ENCODE peak calls at places on chromosome 21, in six cellular contexts. Q is GM12864, I is endothelial cell of umbilical vein, O is T-cell, V is HT1080, P is endothelial cell. K is an unnamed sample.

GRCh38 chr21:17796503-17796902 is 22.7 kb downstream of the C21orf91 start:
- DNase-seq in P (no peak), O (no peak), V (no peak), I (no peak), Q (no peak), K (no peak)

GRCh38 chr21:38819719-38820147 is 14.0 kb downstream of the ETS2 start:
- DNase-seq in P (no peak), Q (no peak), V (peak; percentile 71), I (no peak), O (no peak), K (peak; percentile 95)

GRCh38 chr21:18522181-18522771 is 118.7 kb upstream of the TMPRSS15 start:
- DNase-seq in V (no peak), I (peak; percentile 26), P (no peak), O (no peak), Q (no peak), K (no peak)

GRCh38 chr21:39385299-39386145 is 36.6 kb upstream of the HMGN1 start:
- DNase-seq in Q (no peak), V (no peak), O (peak; percentile 37), P (peak; percentile 33), I (peak; percentile 77), K (no peak)

GRCh38 chr21:29371464-29371863 is 72.7 kb downstream of the BACH1 start:
- DNase-seq in I (no peak), Q (no peak), O (no peak), V (no peak), P (no peak), K (no peak)

GRCh38 chr21:39313457-39314154 is at the start of gene BRWD1:
- DNase-seq in Q (peak; percentile 55), P (peak; percentile 80), V (peak; percentile 77), O (peak; percentile 67), I (peak; percentile 76), K (peak; percentile 81)

GRCh38 chr21:27423906-27424595 is 457.2 kb upstream of the ADAMTS5 start:
- DNase-seq in P (no peak), I (no peak), Q (no peak), V (no peak), O (no peak), K (peak; percentile 59)

GRCh38 chr21:16409341-16409740 is 679.6 kb downstream of the USP25 start:
- DNase-seq in V (no peak), O (no peak), Q (no peak), P (no peak), I (no peak), K (peak; percentile 85)

GRCh38 chr21:28445081-28445830 is 547.4 kb downstream of the LTN1 start:
- DNase-seq in Q (no peak), P (no peak), V (peak; percentile 24), I (no peak), O (no peak), K (peak; percentile 72)

GRCh38 chr21:37758997-37759396 is 157.3 kb downstream of the KCNJ6 start:
- DNase-seq in O (no peak), Q (no peak), V (peak; percentile 33), I (peak; percentile 6), P (peak; percentile 57), K (peak; percentile 74)

GRCh38 chr21:46151989-46152938 is 3.1 kb downstream of the FTCD start:
- DNase-seq in P (no peak), Q (no peak), V (no peak), O (no peak), I (no peak), K (no peak)

GRCh38 chr21:41564871-41565281 is 56.9 kb upstream of the TMPRSS2 start:
- DNase-seq in Q (no peak), I (peak; percentile 4), O (no peak), V (peak; percentile 53), P (no peak), K (peak; percentile 89)

GRCh38 chr21:26116456-26117011 is 54.0 kb downstream of the APP start:
- DNase-seq in Q (no peak), O (no peak), I (no peak), P (no peak), V (no peak), K (peak; percentile 29)

GRCh38 chr21:23452384-23453083 is 2154.7 kb downstream of the MRPL39 start:
- DNase-seq in Q (no peak), V (peak; percentile 33), P (peak; percentile 34), I (no peak), O (no peak), K (no peak)

GRCh38 chr21:39094847-39095525 is 88.3 kb downstream of the PSMG1 start:
- DNase-seq in Q (no peak), P (no peak), I (peak; percentile 12), O (no peak), V (peak; percentile 42), K (peak; percentile 95)

GRCh38 chr21:39519835-39520234 is 68.1 kb downstream of the SH3BGR start:
- DNase-seq in P (no peak), V (no peak), Q (no peak), O (no peak), I (no peak), K (peak; percentile 12)

GRCh38 chr21:45427331-45428271 is 22.6 kb downstream of the COL18A1 start:
- DNase-seq in Q (no peak), O (no peak), I (peak; percentile 81), P (no peak), V (peak; percentile 96), K (peak; percentile 100)

GRCh38 chr21:45388011-45388521 is 16.9 kb upstream of the COL18A1 start:
- DNase-seq in P (no peak), O (no peak), Q (no peak), I (no peak), V (no peak), K (no peak)

GRCh38 chr21:29538115-29538514 is 239.4 kb downstream of the BACH1 start:
- DNase-seq in V (peak; percentile 16), Q (no peak), I (no peak), P (no peak), O (no peak), K (peak; percentile 19)

GRCh38 chr21:28240586-28240985 is 752.1 kb downstream of the LTN1 start:
- DNase-seq in V (no peak), Q (no peak), P (no peak), I (no peak), O (no peak), K (no peak)

GRCh38 chr21:31180256-31181088 is 142.2 kb upstream of the KRTAP19-8 start:
- DNase-seq in I (peak; percentile 39), P (no peak), Q (peak; percentile 21), V (peak; percentile 31), O (no peak), K (peak; percentile 44)

GRCh38 chr21:33121715-33122475 is 52.0 kb downstream of the OLIG1 start:
- DNase-seq in Q (peak; percentile 10), O (no peak), I (peak; percentile 16), V (peak; percentile 60), P (no peak), K (peak; percentile 56)

GRCh38 chr21:31900121-31900895 is 27.5 kb downstream of the HUNK start:
- DNase-seq in P (no peak), I (no peak), V (no peak), Q (no peak), O (no peak), K (no peak)

GRCh38 chr21:38802050-38803026 is 3.4 kb upstream of the ETS2 start:
- DNase-seq in O (no peak), V (no peak), Q (no peak), P (no peak), I (no peak), K (no peak)

GRCh38 chr21:35100351-35100771 is 51.3 kb upstream of the RUNX1 start:
- DNase-seq in P (no peak), I (no peak), Q (no peak), V (no peak), O (no peak), K (no peak)

GRCh38 chr21:35273331-35273730 is 224.2 kb upstream of the RUNX1 start:
- DNase-seq in P (no peak), I (no peak), V (no peak), Q (no peak), O (no peak), K (no peak)

GRCh38 chr21:38277501-38278111 is 20.8 kb downstream of the KCNJ15 start:
- DNase-seq in P (no peak), Q (no peak), I (peak; percentile 62), O (no peak), V (peak; percentile 98), K (peak; percentile 99)

GRCh38 chr21:42388740-42389448 is 7.0 kb downstream of the TMPRSS3 start:
- DNase-seq in Q (no peak), O (no peak), P (no peak), V (no peak), I (no peak), K (peak; percentile 14)

GRCh38 chr21:31326478-31327247 is 17.4 kb downstream of the TIAM1 start:
- DNase-seq in P (no peak), O (peak; percentile 20), I (no peak), Q (peak; percentile 85), V (peak; percentile 18), K (no peak)

GRCh38 chr21:26550357-26550756 is 22.7 kb downstream of the CYYR1 start:
- DNase-seq in I (no peak), O (no peak), P (no peak), Q (no peak), V (no peak), K (no peak)

GRCh38 chr21:26842976-26843911 is 2.0 kb downstream of the ADAMTS1 start:
- DNase-seq in V (peak; percentile 86), I (peak; percentile 94), O (no peak), Q (no peak), P (peak; percentile 62), K (peak; percentile 92)

GRCh38 chr21:45014747-45015468 is 59.5 kb upstream of the ADARB1 start:
- DNase-seq in V (no peak), O (no peak), I (no peak), Q (no peak), P (no peak), K (no peak)

GRCh38 chr21:34881894-34882371 is 167.2 kb downstream of the RUNX1 start:
- DNase-seq in Q (no peak), V (peak; percentile 88), O (no peak), I (peak; percentile 83), P (no peak), K (peak; percentile 94)

GRCh38 chr21:22421416-22422190 is 1423.4 kb downstream of the NCAM2 start:
- DNase-seq in V (peak; percentile 43), Q (no peak), P (no peak), O (peak; percentile 25), I (no peak), K (peak; percentile 13)

GRCh38 chr21:29753216-29753615 is 186.6 kb downstream of the GRIK1 start:
- DNase-seq in I (no peak), O (no peak), Q (no peak), P (no peak), V (no peak), K (peak; percentile 17)

GRCh38 chr21:31335957-31336738 is 7.9 kb downstream of the TIAM1 start:
- DNase-seq in Q (no peak), I (no peak), O (no peak), V (peak; percentile 87), P (no peak), K (peak; percentile 84)

GRCh38 chr21:43262427-43262826 is 93.6 kb downstream of the CRYAA start:
- DNase-seq in P (no peak), O (no peak), Q (no peak), V (no peak), I (peak; percentile 19), K (no peak)